ENCODE peak calls at places on chromosomes 16 and 17, in four cellular contexts. One of them, this sample, is unnamed.

GRCh38 chr16:85291302-85292148 is 179.3 kb upstream of the CIBAR2 start:
- DNase-seq in Caco-2: no peak
- DNase-seq in GF-D8: peak
- DNase-seq in T-helper 17 cell: no peak
- DNase-seq in this sample: no peak

GRCh38 chr16:12087901-12088364 is 111.4 kb downstream of the SNX29 start:
- DNase-seq in Caco-2: no peak
- DNase-seq in GF-D8: no peak
- DNase-seq in T-helper 17 cell: no peak
- DNase-seq in this sample: no peak

GRCh38 chr16:7437135-7437534 is 104.5 kb downstream of the RBFOX1 start:
- DNase-seq in Caco-2: no peak
- DNase-seq in GF-D8: no peak
- DNase-seq in T-helper 17 cell: no peak
- DNase-seq in this sample: no peak

GRCh38 chr17:80045703-80046102 is 9.3 kb downstream of the CCDC40 start:
- DNase-seq in Caco-2: no peak
- DNase-seq in GF-D8: no peak
- DNase-seq in T-helper 17 cell: no peak
- DNase-seq in this sample: no peak

GRCh38 chr16:30063893-30064745 is 1.4 kb upstream of the ALDOA start:
- DNase-seq in Caco-2: no peak
- DNase-seq in GF-D8: peak
- DNase-seq in T-helper 17 cell: peak
- DNase-seq in this sample: peak

GRCh38 chr16:58492066-58492465 is 7.9 kb upstream of the NDRG4 start:
- DNase-seq in Caco-2: no peak
- DNase-seq in GF-D8: no peak
- DNase-seq in T-helper 17 cell: no peak
- DNase-seq in this sample: no peak

GRCh38 chr17:44351961-44352921 is 7.1 kb downstream of the GRN start:
- DNase-seq in Caco-2: no peak
- DNase-seq in GF-D8: no peak
- DNase-seq in T-helper 17 cell: no peak
- DNase-seq in this sample: no peak

GRCh38 chr16:31072540-31073072 is 1.4 kb downstream of the ZNF668 start:
- DNase-seq in Caco-2: no peak
- DNase-seq in GF-D8: no peak
- DNase-seq in T-helper 17 cell: no peak
- DNase-seq in this sample: peak

GRCh38 chr16:30747331-30747730 is 894 bp upstream of the PHKG2 start:
- DNase-seq in Caco-2: no peak
- DNase-seq in GF-D8: no peak
- DNase-seq in T-helper 17 cell: no peak
- DNase-seq in this sample: no peak

GRCh38 chr16:85094176-85094805 is 18.0 kb downstream of the CIBAR2 start:
- DNase-seq in Caco-2: no peak
- DNase-seq in GF-D8: no peak
- DNase-seq in T-helper 17 cell: no peak
- DNase-seq in this sample: no peak

GRCh38 chr16:65624696-65625095 is 502.8 kb upstream of the CDH11 start:
- DNase-seq in Caco-2: no peak
- DNase-seq in GF-D8: no peak
- DNase-seq in T-helper 17 cell: no peak
- DNase-seq in this sample: no peak

GRCh38 chr16:66006485-66006884 is 360.0 kb upstream of the CDH5 start:
- DNase-seq in Caco-2: no peak
- DNase-seq in GF-D8: no peak
- DNase-seq in T-helper 17 cell: no peak
- DNase-seq in this sample: no peak

GRCh38 chr17:81926451-81927144 is 937 bp downstream of the MAFG start:
- DNase-seq in Caco-2: peak
- DNase-seq in GF-D8: peak
- DNase-seq in T-helper 17 cell: peak
- DNase-seq in this sample: peak

GRCh38 chr16:87855852-87856715 is 13.2 kb downstream of the SLC7A5 start:
- DNase-seq in Caco-2: no peak
- DNase-seq in GF-D8: peak
- DNase-seq in T-helper 17 cell: no peak
- DNase-seq in this sample: no peak